ENCODE peak calls at places on chromosomes 13 and 19, in five cellular contexts. One of them, this sample, is unnamed.

GRCh38 chr19:49364083-49364687 is 508 bp downstream of the DKKL1 start:
- DNase-seq in pancreas: peak; percentile 42
- DNase-seq in cardiac fibroblast: no peak
- DNase-seq in endodermal cell: no peak
- DNase-seq in K562: peak; percentile 50
- DNase-seq in this sample: peak; percentile 55

GRCh38 chr13:39803851-39804250 is 148.4 kb downstream of the COG6 start:
- DNase-seq in pancreas: no peak
- DNase-seq in cardiac fibroblast: no peak
- DNase-seq in endodermal cell: no peak
- DNase-seq in K562: no peak
- DNase-seq in this sample: no peak

GRCh38 chr13:54433511-54434206 is 1405.0 kb downstream of the OLFM4 start:
- DNase-seq in pancreas: peak; percentile 66
- DNase-seq in cardiac fibroblast: no peak
- DNase-seq in endodermal cell: no peak
- DNase-seq in K562: no peak
- DNase-seq in this sample: no peak

GRCh38 chr13:40984670-40985366 is 34.3 kb downstream of the ELF1 start:
- DNase-seq in pancreas: no peak
- DNase-seq in cardiac fibroblast: no peak
- DNase-seq in endodermal cell: no peak
- DNase-seq in K562: no peak
- DNase-seq in this sample: no peak

GRCh38 chr13:111033172-111034133 is 81.7 kb upstream of the ARHGEF7 start:
- DNase-seq in pancreas: no peak
- DNase-seq in cardiac fibroblast: no peak
- DNase-seq in endodermal cell: no peak
- DNase-seq in K562: no peak
- DNase-seq in this sample: no peak

GRCh38 chr13:96229356-96229755 is 139.4 kb downstream of the HS6ST3 start:
- DNase-seq in pancreas: no peak
- DNase-seq in cardiac fibroblast: peak; percentile 2
- DNase-seq in endodermal cell: peak; percentile 75
- DNase-seq in K562: peak; percentile 8
- DNase-seq in this sample: no peak

GRCh38 chr19:15123900-15124299 is 16.7 kb downstream of the SYDE1 start:
- DNase-seq in pancreas: peak; percentile 77
- DNase-seq in cardiac fibroblast: peak; percentile 55
- DNase-seq in endodermal cell: peak; percentile 33
- DNase-seq in K562: no peak
- DNase-seq in this sample: peak; percentile 37

GRCh38 chr13:38763446-38764381 is 76.8 kb downstream of the FREM2 start:
- DNase-seq in pancreas: peak; percentile 40
- DNase-seq in cardiac fibroblast: peak; percentile 58
- DNase-seq in endodermal cell: peak; percentile 70
- DNase-seq in K562: no peak
- DNase-seq in this sample: no peak

GRCh38 chr13:109789262-109789661 is 2.9 kb upstream of the IRS2 start:
- DNase-seq in pancreas: no peak
- DNase-seq in cardiac fibroblast: no peak
- DNase-seq in endodermal cell: no peak
- DNase-seq in K562: no peak
- DNase-seq in this sample: no peak

GRCh38 chr13:103210348-103210747 is 144.1 kb upstream of the SLC10A2 start:
- DNase-seq in pancreas: no peak
- DNase-seq in cardiac fibroblast: no peak
- DNase-seq in endodermal cell: no peak
- DNase-seq in K562: no peak
- DNase-seq in this sample: no peak

GRCh38 chr19:41898235-41898634 is 15.3 kb downstream of the ARHGEF1 start:
- DNase-seq in pancreas: no peak
- DNase-seq in cardiac fibroblast: no peak
- DNase-seq in endodermal cell: no peak
- DNase-seq in K562: no peak
- DNase-seq in this sample: no peak

GRCh38 chr19:48990400-48990799 is 2.7 kb downstream of the GYS1 start:
- DNase-seq in pancreas: no peak
- DNase-seq in cardiac fibroblast: no peak
- DNase-seq in endodermal cell: no peak
- DNase-seq in K562: no peak
- DNase-seq in this sample: no peak

GRCh38 chr13:21237081-21237480 is 60.6 kb downstream of the MRPL57 start:
- DNase-seq in pancreas: no peak
- DNase-seq in cardiac fibroblast: no peak
- DNase-seq in endodermal cell: no peak
- DNase-seq in K562: no peak
- DNase-seq in this sample: no peak

GRCh38 chr13:80055804-80056203 is 285.1 kb downstream of the SPRY2 start:
- DNase-seq in pancreas: no peak
- DNase-seq in cardiac fibroblast: peak; percentile 15
- DNase-seq in endodermal cell: no peak
- DNase-seq in K562: no peak
- DNase-seq in this sample: no peak

GRCh38 chr19:56491399-56491798 is 14.3 kb upstream of the ZNF667 start:
- DNase-seq in pancreas: no peak
- DNase-seq in cardiac fibroblast: no peak
- DNase-seq in endodermal cell: no peak
- DNase-seq in K562: no peak
- DNase-seq in this sample: no peak

GRCh38 chr19:46602392-46603194 is 1.5 kb downstream of the CALM3 start:
- DNase-seq in pancreas: peak; percentile 39
- DNase-seq in cardiac fibroblast: no peak
- DNase-seq in endodermal cell: peak; percentile 44
- DNase-seq in K562: peak; percentile 35
- DNase-seq in this sample: peak; percentile 27

GRCh38 chr13:39684531-39685137 is 29.2 kb downstream of the COG6 start:
- DNase-seq in pancreas: no peak
- DNase-seq in cardiac fibroblast: peak; percentile 70
- DNase-seq in endodermal cell: no peak
- DNase-seq in K562: no peak
- DNase-seq in this sample: no peak

GRCh38 chr19:53849237-53849676 is 18.4 kb upstream of the MYADM start:
- DNase-seq in pancreas: no peak
- DNase-seq in cardiac fibroblast: peak; percentile 91
- DNase-seq in endodermal cell: no peak
- DNase-seq in K562: no peak
- DNase-seq in this sample: no peak

GRCh38 chr13:101146101-101146898 is 270.0 kb downstream of the NALCN start:
- DNase-seq in pancreas: no peak
- DNase-seq in cardiac fibroblast: no peak
- DNase-seq in endodermal cell: no peak
- DNase-seq in K562: no peak
- DNase-seq in this sample: no peak

GRCh38 chr13:53285896-53286430 is 257.4 kb downstream of the OLFM4 start:
- DNase-seq in pancreas: no peak
- DNase-seq in cardiac fibroblast: no peak
- DNase-seq in endodermal cell: no peak
- DNase-seq in K562: no peak
- DNase-seq in this sample: no peak

GRCh38 chr19:2266183-2266993 is 10.2 kb upstream of the JSRP1 start:
- DNase-seq in pancreas: peak; percentile 64
- DNase-seq in cardiac fibroblast: peak; percentile 89
- DNase-seq in endodermal cell: no peak
- DNase-seq in K562: peak; percentile 51
- DNase-seq in this sample: peak; percentile 78

GRCh38 chr19:48311384-48311783 is 14.0 kb upstream of the EMP3 start:
- DNase-seq in pancreas: no peak
- DNase-seq in cardiac fibroblast: no peak
- DNase-seq in endodermal cell: no peak
- DNase-seq in K562: no peak
- DNase-seq in this sample: no peak

GRCh38 chr19:41332000-41332399 is 21.7 kb downstream of the TGFB1 start:
- DNase-seq in pancreas: no peak
- DNase-seq in cardiac fibroblast: no peak
- DNase-seq in endodermal cell: no peak
- DNase-seq in K562: no peak
- DNase-seq in this sample: no peak

GRCh38 chr13:86399572-86399971 is 600.4 kb upstream of the SLITRK6 start:
- DNase-seq in pancreas: no peak
- DNase-seq in cardiac fibroblast: no peak
- DNase-seq in endodermal cell: no peak
- DNase-seq in K562: no peak
- DNase-seq in this sample: no peak

GRCh38 chr13:74251778-74252519 is 117.7 kb upstream of the KLF12 start:
- DNase-seq in pancreas: no peak
- DNase-seq in cardiac fibroblast: peak; percentile 30
- DNase-seq in endodermal cell: no peak
- DNase-seq in K562: no peak
- DNase-seq in this sample: no peak

GRCh38 chr19:12834976-12835757 is 788 bp upstream of the RTBDN start:
- DNase-seq in pancreas: peak; percentile 30
- DNase-seq in cardiac fibroblast: peak; percentile 15
- DNase-seq in endodermal cell: peak; percentile 83
- DNase-seq in K562: peak; percentile 79
- DNase-seq in this sample: no peak

GRCh38 chr13:106490177-106490576 is 45.3 kb downstream of the EFNB2 start:
- DNase-seq in pancreas: no peak
- DNase-seq in cardiac fibroblast: no peak
- DNase-seq in endodermal cell: no peak
- DNase-seq in K562: no peak
- DNase-seq in this sample: no peak

GRCh38 chr13:99821741-99822140 is 149.8 kb downstream of the ZIC5 start:
- DNase-seq in pancreas: no peak
- DNase-seq in cardiac fibroblast: no peak
- DNase-seq in endodermal cell: no peak
- DNase-seq in K562: no peak
- DNase-seq in this sample: no peak

GRCh38 chr19:294341-294818 is 3.2 kb upstream of the PLPP2 start:
- DNase-seq in pancreas: no peak
- DNase-seq in cardiac fibroblast: no peak
- DNase-seq in endodermal cell: peak; percentile 75
- DNase-seq in K562: no peak
- DNase-seq in this sample: no peak

GRCh38 chr13:99374994-99375805 is 68.0 kb upstream of the GPR183 start:
- DNase-seq in pancreas: no peak
- DNase-seq in cardiac fibroblast: no peak
- DNase-seq in endodermal cell: peak; percentile 33
- DNase-seq in K562: no peak
- DNase-seq in this sample: no peak

GRCh38 chr13:91722267-91722884 is 324.0 kb downstream of the GPC5 start:
- DNase-seq in pancreas: no peak
- DNase-seq in cardiac fibroblast: peak; percentile 50
- DNase-seq in endodermal cell: no peak
- DNase-seq in K562: peak; percentile 66
- DNase-seq in this sample: no peak

GRCh38 chr13:99281811-99282263 is 23.7 kb upstream of the GPR18 start:
- DNase-seq in pancreas: no peak
- DNase-seq in cardiac fibroblast: no peak
- DNase-seq in endodermal cell: no peak
- DNase-seq in K562: no peak
- DNase-seq in this sample: peak; percentile 23

GRCh38 chr19:11069451-11070009 is 19.7 kb upstream of the LDLR start:
- DNase-seq in pancreas: no peak
- DNase-seq in cardiac fibroblast: no peak
- DNase-seq in endodermal cell: peak; percentile 63
- DNase-seq in K562: no peak
- DNase-seq in this sample: no peak

GRCh38 chr13:98889419-98890079 is 88.3 kb downstream of the DOCK9 start:
- DNase-seq in pancreas: no peak
- DNase-seq in cardiac fibroblast: no peak
- DNase-seq in endodermal cell: no peak
- DNase-seq in K562: no peak
- DNase-seq in this sample: no peak

GRCh38 chr19:10193666-10194499 is 870 bp downstream of the DNMT1 start:
- DNase-seq in pancreas: peak; percentile 12
- DNase-seq in cardiac fibroblast: peak; percentile 41
- DNase-seq in endodermal cell: no peak
- DNase-seq in K562: peak; percentile 75
- DNase-seq in this sample: no peak

DNA sequence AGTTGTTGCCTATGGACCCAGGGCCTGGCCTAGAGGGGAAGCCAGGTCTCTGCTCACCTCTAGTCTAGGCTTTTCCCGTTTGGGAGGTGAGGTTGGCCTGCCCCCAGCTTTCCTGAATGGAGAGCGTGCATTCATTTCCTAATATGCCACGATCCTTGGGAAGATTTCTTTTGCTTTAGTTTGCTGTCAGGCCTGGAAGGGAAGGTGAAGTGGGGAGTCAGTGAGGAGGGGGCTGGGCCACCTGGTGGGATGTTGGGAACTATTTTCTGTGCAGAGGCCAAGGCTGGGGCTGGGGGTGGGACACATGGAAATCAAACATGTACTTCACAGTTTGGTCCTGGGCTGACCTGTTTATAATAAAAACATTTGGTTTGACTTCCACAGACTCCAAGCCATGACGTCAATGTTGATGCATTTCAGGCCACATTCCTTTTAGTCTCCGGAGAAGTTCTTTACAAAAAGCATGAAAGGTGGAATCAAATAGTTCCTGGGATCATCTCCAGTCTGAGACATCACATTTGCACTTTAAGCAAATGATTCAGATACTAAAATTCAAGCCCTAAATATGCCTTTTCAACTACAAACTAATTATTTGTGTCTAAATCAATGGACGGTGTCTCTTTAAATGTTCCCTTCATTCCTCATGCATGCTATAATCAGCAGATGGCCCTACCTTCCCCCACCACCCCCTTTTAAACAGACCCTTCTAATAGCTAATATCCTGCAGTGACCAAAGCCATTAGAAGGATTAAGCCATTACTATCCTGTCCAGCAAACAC is 41.5 kb upstream of the MEDAG start:
- DNase-seq in pancreas: no peak
- DNase-seq in cardiac fibroblast: peak; percentile 91
- DNase-seq in endodermal cell: peak; percentile 50
- DNase-seq in K562: no peak
- DNase-seq in this sample: peak; percentile 44
- H3K4me3 ChIP-seq in pancreas: no peak overlapping the region
- H3K4me3 ChIP-seq in cardiac fibroblast: no peak overlapping the region
- H3K4me3 ChIP-seq in endodermal cell: no peak overlapping the region
- H3K4me3 ChIP-seq in K562: no peak overlapping the region
- H3K4me3 ChIP-seq in this sample: no peak overlapping the region

DNA sequence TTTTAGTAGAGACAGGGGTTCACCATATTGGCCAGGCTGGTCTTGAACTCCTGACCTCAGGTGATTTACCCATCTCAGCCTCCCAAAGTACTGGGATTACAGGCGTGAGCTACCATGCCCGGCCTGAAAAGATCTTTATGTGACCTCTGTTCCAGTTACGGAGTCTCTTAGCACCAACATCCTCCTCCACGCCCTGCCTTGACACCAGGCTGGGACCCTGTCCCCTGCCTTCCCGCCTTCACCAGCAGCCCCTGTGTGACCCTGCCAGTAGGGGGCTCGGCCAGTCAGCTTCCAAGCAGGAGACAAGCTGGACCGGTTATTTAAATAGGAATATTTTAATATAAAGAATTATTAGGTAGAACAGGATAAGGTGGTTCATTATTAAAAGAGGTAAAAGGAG is 54.2 kb downstream of the GPR12 start:
- DNase-seq in pancreas: no peak
- DNase-seq in cardiac fibroblast: no peak
- DNase-seq in endodermal cell: peak; percentile 58
- DNase-seq in K562: no peak
- DNase-seq in this sample: no peak
- TF ChIP-seq CTCF in pancreas: no peak
- TF ChIP-seq CTCF in cardiac fibroblast: peak; percentile 5
- TF ChIP-seq CTCF in endodermal cell: peak; percentile 60
- TF ChIP-seq CTCF in K562: no peak
- TF ChIP-seq CTCF in this sample: no peak

GRCh38 chr19:33268162-33268991 is 34.0 kb downstream of the CEBPA start:
- DNase-seq in pancreas: no peak
- DNase-seq in cardiac fibroblast: no peak
- DNase-seq in endodermal cell: no peak
- DNase-seq in K562: no peak
- DNase-seq in this sample: no peak
- H3K4me3 ChIP-seq in pancreas: no peak overlapping the region
- H3K4me3 ChIP-seq in cardiac fibroblast: no peak overlapping the region
- H3K4me3 ChIP-seq in endodermal cell: no peak overlapping the region
- H3K4me3 ChIP-seq in K562: no peak overlapping the region
- H3K4me3 ChIP-seq in this sample: no peak overlapping the region

GRCh38 chr19:24159707-24160106 is 72.7 kb downstream of the ZNF254 start:
- DNase-seq in pancreas: no peak
- DNase-seq in cardiac fibroblast: peak; percentile 3
- DNase-seq in endodermal cell: peak; percentile 37
- DNase-seq in K562: no peak
- DNase-seq in this sample: no peak
- TF ChIP-seq CTCF in pancreas: no peak
- TF ChIP-seq CTCF in cardiac fibroblast: peak; percentile 60
- TF ChIP-seq CTCF in endodermal cell: peak; percentile 71
- TF ChIP-seq CTCF in K562: no peak
- TF ChIP-seq CTCF in this sample: no peak

This sample was measured in uterus.